ENCODE peak calls at places on chromosomes 2 and 18, in seven cellular contexts. H is heart left ventricle; U is effector memory CD4-positive, alpha-beta T cell; I is adrenal gland; G is K562; B is stomach; K is WERI-Rb-1. M is an unnamed sample. For H3K27me3, the result is how much of the 10 kb centered on the place peaks cover.

GRCh38 chr2:99066075-99066557 is 75.4 kb upstream of the C2orf15 start:
- DNase-seq in B (no peak), K (peak), G (peak), H (no peak), U (no peak), I (no peak), M (peak)

GRCh38 chr18:48613589-48613988 is 74.8 kb downstream of the CTIF start:
- DNase-seq in B (no peak), U (no peak), K (no peak), H (peak), G (no peak), I (no peak), M (no peak)

GRCh38 chr2:26300234-26300641 is 45.7 kb upstream of the SELENOI start:
- DNase-seq in K (peak), B (peak), H (no peak), U (no peak), I (no peak), G (no peak), M (peak)

GRCh38 chr2:9610781-9611548 is 19.8 kb downstream of the YWHAQ start:
- DNase-seq in H (no peak), K (no peak), U (no peak), G (no peak), B (no peak), I (no peak), M (no peak)

GRCh38 chr2:23452853-23453420 is 68.0 kb downstream of the KLHL29 start:
- DNase-seq in B (no peak), U (no peak), G (no peak), H (no peak), K (no peak), I (no peak), M (no peak)

GRCh38 chr18:37299471-37300304 is 265.9 kb downstream of the CELF4 start:
- DNase-seq in H (peak), G (peak), B (peak), K (no peak), U (no peak), I (peak), M (peak)

GRCh38 chr2:222318712-222319575 is 20.1 kb upstream of the PAX3 start:
- DNase-seq in U (no peak), B (no peak), K (peak), I (peak), G (no peak), H (peak), M (no peak)

GRCh38 chr18:63676526-63676925 is 14.8 kb upstream of the SERPINB3 start:
- DNase-seq in H (no peak), G (no peak), U (no peak), I (no peak), B (peak), K (peak), M (peak)

GRCh38 chr2:6770006-6770405 is 95.7 kb downstream of the CMPK2 start:
- DNase-seq in K (no peak), H (no peak), B (no peak), G (no peak), U (no peak), I (no peak), M (no peak)

GRCh38 chr2:21279525-21279924 is 155.8 kb downstream of the TDRD15 start:
- DNase-seq in K (no peak), U (no peak), B (no peak), H (peak), G (no peak), I (no peak), M (no peak)

GRCh38 chr18:38359258-38359657 is 793.7 kb upstream of the CELF4 start:
- DNase-seq in G (no peak), H (no peak), K (no peak), U (no peak), B (no peak), I (no peak), M (no peak)

GRCh38 chr18:79521806-79522205 is 126.1 kb downstream of the NFATC1 start:
- DNase-seq in B (no peak), G (no peak), I (peak), U (no peak), K (no peak), H (peak), M (no peak)

GRCh38 chr2:14778015-14778414 is 145.5 kb downstream of the LRATD1 start:
- DNase-seq in G (no peak), B (no peak), U (no peak), I (no peak), H (no peak), K (no peak), M (no peak)

GRCh38 chr18:60413944-60414547 is 41.5 kb upstream of the MC4R start:
- DNase-seq in H (no peak), G (no peak), B (no peak), K (peak), U (no peak), I (no peak), M (peak)

GRCh38 chr18:58194028-58194427 is 150.0 kb downstream of the NEDD4L start:
- DNase-seq in I (no peak), H (no peak), G (peak), U (no peak), B (peak), K (peak), M (peak)

GRCh38 chr2:126736133-126736874 is 80.3 kb downstream of the GYPC start:
- DNase-seq in B (no peak), G (no peak), H (no peak), K (no peak), I (no peak), U (no peak), M (peak)

GRCh38 chr2:98664323-98664722 is 55.9 kb downstream of the UNC50 start:
- DNase-seq in U (no peak), K (no peak), G (no peak), H (no peak), B (no peak), I (no peak), M (peak)

GRCh38 chr2:29222381-29223179 is 107.4 kb downstream of the CLIP4 start:
- DNase-seq in G (no peak), U (no peak), B (peak), I (no peak), H (no peak), K (no peak), M (no peak)

GRCh38 chr18:29154196-29154757 is 977.3 kb upstream of the CDH2 start:
- DNase-seq in U (no peak), B (no peak), G (no peak), H (no peak), I (no peak), K (no peak), M (no peak)

GRCh38 chr2:20391951-20392699 is 41.5 kb upstream of the PUM2 start:
- DNase-seq in K (peak), U (no peak), H (no peak), I (no peak), G (peak), B (no peak), M (peak)

GRCh38 chr18:40159141-40160017 is 1795.7 kb upstream of the PIK3C3 start:
- DNase-seq in G (no peak), I (no peak), H (no peak), U (no peak), K (no peak), B (no peak), M (peak)

GRCh38 chr2:227339098-227339599 is 14.1 kb downstream of the MFF start:
- DNase-seq in U (no peak), I (no peak), B (no peak), H (no peak), K (no peak), G (no peak), M (no peak)

DNA sequence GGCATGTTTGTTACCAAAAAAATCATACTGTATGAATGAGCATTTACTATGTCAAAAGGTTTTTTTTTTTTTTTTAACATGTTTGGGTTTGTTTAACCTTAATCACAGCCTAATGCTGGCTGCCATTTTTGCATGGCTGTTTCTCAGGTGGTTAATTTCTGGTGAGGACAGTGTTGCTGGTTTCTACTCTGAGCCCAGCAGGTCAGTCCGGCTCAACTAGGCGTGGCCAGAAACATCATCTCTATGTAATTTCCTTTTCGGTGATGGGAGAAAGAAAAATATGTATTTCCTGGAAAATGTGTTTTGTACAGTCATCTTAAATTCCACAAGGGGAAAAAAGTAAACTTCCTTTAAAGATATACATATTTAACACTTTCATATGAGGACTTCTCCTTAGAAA is 24.9 kb upstream of the BZW1 start:
- DNase-seq in H (no peak), K (no peak), U (no peak), I (no peak), G (no peak), B (no peak), M (no peak)
- H3K27ac ChIP-seq in H (peak), K (no peak), U (no peak), I (peak), G (no peak), B (no peak), M (peak)

DNA sequence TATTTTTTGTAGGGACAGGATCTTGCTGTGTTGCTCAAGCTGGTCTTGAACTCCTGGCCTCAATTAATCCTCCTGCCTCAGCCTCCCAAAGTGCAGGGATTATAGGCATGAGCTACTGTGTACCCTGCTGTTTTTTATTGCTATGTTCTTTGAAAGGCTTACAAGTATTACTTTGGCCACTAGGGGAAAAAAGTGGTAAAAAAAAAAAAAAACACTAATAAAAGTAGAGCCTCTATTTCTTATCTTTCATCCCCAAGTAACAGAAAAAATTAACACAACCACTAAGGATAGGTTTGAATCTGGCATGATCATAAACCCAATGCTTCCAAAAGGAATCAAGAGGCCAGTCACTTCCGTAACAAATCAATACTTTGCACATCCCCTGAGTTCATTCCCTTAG is 11.6 kb downstream of the NOL10 start:
- DNase-seq in B (no peak), G (no peak), K (no peak), I (no peak), U (no peak), H (no peak), M (no peak)
- H3K27me3 ChIP-seq in B (under half), G (under half), K (under half), I (under half), U (under half), H (under half), M (under half)

DNA sequence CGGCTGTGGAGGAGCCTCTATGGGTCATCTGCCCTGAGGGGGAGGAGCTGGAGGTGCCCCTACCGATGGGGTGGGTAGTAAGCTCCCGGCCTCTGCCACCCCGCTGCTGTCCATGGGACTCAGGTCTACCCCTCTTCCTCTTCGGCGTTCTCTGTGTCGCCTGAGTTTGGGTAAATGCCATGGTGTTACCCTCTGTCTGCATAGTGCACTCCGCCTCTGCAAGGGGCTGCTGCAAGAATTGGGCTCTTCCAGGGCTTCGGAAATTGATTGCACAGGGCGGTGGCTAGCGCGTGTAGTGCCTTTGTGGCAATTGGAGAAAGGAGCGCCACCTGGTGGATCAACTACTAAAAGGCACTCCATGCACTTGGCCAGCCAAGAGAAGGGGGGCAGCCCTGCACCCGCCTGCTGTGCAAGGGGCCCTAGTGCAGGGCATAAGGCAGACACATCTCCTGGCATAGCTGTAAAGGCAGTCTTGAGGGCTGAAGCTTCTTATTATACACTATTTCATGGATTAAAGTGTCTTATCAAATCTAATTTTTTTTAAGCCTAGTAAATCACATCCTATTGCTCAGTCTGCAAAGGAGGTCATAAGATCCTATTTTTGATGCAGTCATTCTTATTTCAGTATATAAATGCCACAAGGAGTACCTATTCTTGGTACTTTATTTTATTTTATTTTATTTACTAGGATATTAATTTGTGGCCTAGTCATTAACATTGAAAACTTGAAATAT is 308.9 kb downstream of the PDE11A start:
- DNase-seq in G (peak), H (peak), I (peak), K (peak), B (peak), U (peak), M (peak)
- H3K4me3 ChIP-seq in G (no peak), H (no peak), I (no peak), K (no peak), B (no peak), U (no peak), M (no peak)

DNA sequence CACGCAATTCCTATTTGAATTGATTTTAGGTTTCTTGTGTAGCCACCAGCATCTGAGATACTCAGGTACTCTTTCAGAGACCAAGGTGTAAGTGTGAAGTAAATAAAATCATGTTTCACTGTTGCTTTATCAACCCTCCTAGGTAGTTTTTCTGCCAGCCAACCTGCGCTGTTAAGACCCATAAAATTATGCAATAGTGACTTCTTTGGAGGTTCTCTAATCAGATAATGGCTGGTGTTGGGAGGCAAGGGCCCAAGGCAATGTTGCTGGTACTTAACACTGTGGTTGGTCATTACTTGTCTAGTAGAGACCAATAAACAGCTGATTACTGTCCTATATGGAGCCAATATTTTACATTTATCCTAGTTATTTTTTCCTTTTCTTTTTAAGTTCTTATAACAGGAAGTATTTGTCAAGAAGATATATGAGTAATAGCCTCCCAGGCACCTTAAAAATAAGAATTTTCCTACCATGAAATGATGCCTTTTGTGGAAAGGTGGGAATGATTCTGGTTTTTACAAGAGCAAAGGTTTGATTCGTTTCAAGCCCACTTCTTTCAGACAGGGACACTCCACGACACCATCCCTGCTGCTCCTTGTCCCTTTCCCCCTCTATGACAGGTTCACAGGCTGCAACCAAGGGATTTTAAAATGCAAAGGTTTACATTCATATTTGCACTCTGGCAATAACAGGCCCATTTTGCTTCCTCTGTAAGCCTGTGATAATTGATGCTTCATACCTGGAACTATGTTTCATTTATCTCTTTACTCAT is 259.3 kb downstream of the MEIS1 start:
- DNase-seq in G (no peak), U (no peak), B (no peak), K (no peak), H (no peak), I (no peak), M (no peak)
- H3K27ac ChIP-seq in G (no peak), U (no peak), B (peak), K (no peak), H (no peak), I (peak), M (no peak)

DNA sequence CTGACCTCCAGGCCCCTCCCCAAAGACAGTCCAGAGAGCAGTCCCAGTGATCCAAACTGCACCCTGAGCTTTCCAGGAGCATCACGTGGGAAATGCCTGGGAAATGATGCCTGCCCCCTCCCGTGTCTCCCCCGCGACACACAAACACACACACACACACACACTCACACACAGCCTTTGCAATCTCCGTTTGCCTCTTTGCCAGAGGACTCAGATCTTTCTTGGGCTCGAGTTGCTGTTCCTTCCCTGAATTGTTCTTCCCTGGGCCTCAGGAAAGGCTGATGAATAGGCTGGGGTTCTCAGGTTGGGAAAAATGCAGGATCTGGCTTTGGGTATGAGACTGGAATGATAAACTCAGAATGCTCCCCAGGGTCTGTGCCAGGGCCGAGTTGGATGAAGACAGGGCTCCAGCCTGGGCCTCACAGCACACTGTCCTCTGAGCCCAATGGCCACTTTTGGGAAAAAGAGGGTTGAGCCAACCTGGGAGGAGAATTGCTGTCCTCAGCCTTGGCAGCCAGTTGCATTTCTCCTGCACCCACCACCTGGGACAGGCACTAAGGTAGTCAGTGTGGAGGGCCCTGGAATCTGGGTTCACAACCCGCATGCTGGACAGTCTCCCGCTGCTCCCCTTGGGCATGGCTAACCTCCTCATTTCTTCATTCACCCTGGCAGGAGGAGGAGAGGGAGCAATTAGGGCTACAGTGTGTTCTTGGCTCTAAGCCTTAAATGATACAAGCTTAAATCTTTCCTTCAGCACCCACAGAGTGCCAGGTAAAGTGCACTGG is 43.9 kb upstream of the ATP6V1B1 start:
- DNase-seq in H (no peak), G (peak), K (no peak), B (peak), U (no peak), I (no peak), M (no peak)
- H3K27me3 ChIP-seq in H (half or more), G (under half), K (under half), B (under half), U (under half), I (half or more), M (half or more)

DNA sequence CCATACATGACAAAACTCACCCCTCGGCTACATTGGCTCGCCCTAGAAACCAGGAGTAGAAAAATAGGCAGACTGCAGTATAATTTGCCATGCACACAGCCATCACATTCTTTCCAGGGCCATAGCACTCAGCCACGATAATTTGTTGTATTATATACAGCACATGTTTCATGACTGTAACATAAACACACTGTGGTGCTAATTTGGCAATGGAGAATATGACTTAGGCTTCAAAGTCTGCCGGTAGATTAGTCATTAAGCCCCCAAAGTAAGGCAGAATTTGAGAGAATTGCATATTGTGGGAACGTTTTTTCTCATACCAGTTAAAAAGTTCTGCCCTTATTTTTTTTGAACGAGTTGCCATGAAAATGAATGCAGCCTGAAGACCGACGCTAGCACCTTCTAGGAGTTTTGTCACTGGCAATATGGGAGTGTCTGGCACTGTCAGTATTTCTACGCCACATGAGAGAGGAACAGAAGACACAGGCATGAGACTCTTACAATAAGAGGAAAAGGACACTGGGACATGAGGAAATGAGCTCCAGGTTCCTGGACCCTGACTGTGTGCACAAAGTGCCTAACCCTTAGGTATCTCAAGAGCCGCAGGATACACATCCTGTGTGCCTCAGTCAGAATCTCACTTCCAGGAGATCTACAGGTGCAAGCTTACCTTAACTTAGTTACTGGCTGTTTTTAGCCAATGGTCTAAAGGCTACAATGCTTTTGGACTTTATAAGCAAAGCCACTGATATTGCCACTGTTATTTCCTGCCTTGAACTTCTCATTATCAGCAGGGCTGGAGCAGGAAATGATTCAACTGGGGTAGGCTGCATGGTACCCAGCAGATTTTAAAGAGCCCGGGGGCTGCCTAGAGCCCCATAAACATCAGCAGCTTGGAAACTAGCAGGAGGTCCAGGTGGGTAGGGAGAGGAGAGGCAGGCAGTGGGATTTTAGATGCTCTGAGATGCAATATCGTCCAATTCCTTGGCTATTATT is 254.5 kb downstream of the ZNF521 start:
- DNase-seq in K (no peak), G (no peak), H (no peak), U (no peak), I (no peak), B (no peak), M (peak)
- H3K4me3 ChIP-seq in K (no peak), G (no peak), H (no peak), U (no peak), I (no peak), B (no peak), M (no peak)